ENCODE peak calls at places on chromosome 17, in seven cellular contexts. L, X, H, P, T, W and S are unnamed samples.

GRCh38 chr17:55421179-55421934 is at the start of gene MMD:
- DNase-seq in L (peak), H (peak), P (peak), T (no peak), X (peak), W (no peak), S (no peak)

GRCh38 chr17:40094874-40095273 is 5.5 kb downstream of the NR1D1 start:
- DNase-seq in L (no peak), T (no peak), X (no peak), P (no peak), H (no peak), W (no peak), S (no peak)

GRCh38 chr17:58047751-58048150 is 35.5 kb upstream of the DYNLL2 start:
- DNase-seq in H (no peak), L (no peak), X (no peak), W (no peak), T (no peak), P (no peak), S (no peak)

GRCh38 chr17:51997723-51998122 is 160.8 kb downstream of the CA10 start:
- DNase-seq in X (no peak), H (no peak), W (no peak), T (no peak), P (no peak), L (no peak), S (no peak)

GRCh38 chr17:57349533-57350227 is 93.4 kb downstream of the MSI2 start:
- DNase-seq in P (no peak), W (no peak), L (no peak), T (no peak), H (no peak), X (no peak), S (no peak)

GRCh38 chr17:55500103-55500502 is 11.1 kb downstream of the SMIM36 start:
- DNase-seq in P (no peak), T (no peak), H (no peak), X (no peak), L (no peak), W (no peak), S (no peak)

GRCh38 chr17:72677714-72678390 is 414.6 kb downstream of the SLC39A11 start:
- DNase-seq in L (no peak), W (no peak), X (no peak), T (no peak), P (no peak), H (no peak), S (no peak)

GRCh38 chr17:57506253-57506911 is 238.7 kb downstream of the CCDC182 start:
- DNase-seq in P (no peak), L (no peak), X (no peak), W (no peak), H (no peak), T (no peak), S (no peak)

GRCh38 chr17:68036304-68037147 is 991 bp downstream of the KPNA2 start:
- DNase-seq in T (no peak), W (no peak), P (no peak), L (no peak), X (no peak), H (no peak), S (no peak)

GRCh38 chr17:56447166-56447565 is 146.3 kb upstream of the NOG start:
- DNase-seq in L (no peak), T (no peak), W (no peak), X (no peak), P (no peak), H (no peak), S (no peak)

GRCh38 chr17:40612510-40613244 is 34.9 kb downstream of the SMARCE1 start:
- DNase-seq in T (no peak), W (peak), H (no peak), P (no peak), L (no peak), X (peak), S (no peak)

GRCh38 chr17:59355695-59356323 is 24.4 kb downstream of the YPEL2 start:
- DNase-seq in L (no peak), X (no peak), P (no peak), W (no peak), H (no peak), T (no peak), S (no peak)

GRCh38 chr17:36545093-36545464 is 360 bp downstream of the GGNBP2 start:
- DNase-seq in L (no peak), W (no peak), P (no peak), X (no peak), T (no peak), H (peak), S (no peak)

GRCh38 chr17:49570540-49571242 is 5.0 kb upstream of the NXPH3 start:
- DNase-seq in P (no peak), H (no peak), W (no peak), T (no peak), X (no peak), L (no peak), S (no peak)

GRCh38 chr17:49567104-49567521 is 8.6 kb upstream of the NXPH3 start:
- DNase-seq in W (no peak), H (no peak), X (no peak), T (no peak), L (no peak), P (no peak), S (no peak)

GRCh38 chr17:49566668-49567071 is 9.0 kb upstream of the NXPH3 start:
- DNase-seq in H (no peak), L (no peak), P (peak), W (no peak), X (no peak), T (no peak), S (no peak)

GRCh38 chr17:49565948-49566491 is 9.7 kb upstream of the NXPH3 start:
- DNase-seq in X (peak), W (no peak), L (no peak), H (no peak), T (peak), P (peak), S (no peak)

GRCh38 chr17:49567871-49568694 is 7.6 kb upstream of the NXPH3 start:
- DNase-seq in H (peak), W (peak), T (peak), P (peak), L (peak), X (peak), S (peak)
- H3K27ac ChIP-seq in H (peak), W (no peak), T (peak), P (peak), L (no peak), X (peak), S (peak)

DNA sequence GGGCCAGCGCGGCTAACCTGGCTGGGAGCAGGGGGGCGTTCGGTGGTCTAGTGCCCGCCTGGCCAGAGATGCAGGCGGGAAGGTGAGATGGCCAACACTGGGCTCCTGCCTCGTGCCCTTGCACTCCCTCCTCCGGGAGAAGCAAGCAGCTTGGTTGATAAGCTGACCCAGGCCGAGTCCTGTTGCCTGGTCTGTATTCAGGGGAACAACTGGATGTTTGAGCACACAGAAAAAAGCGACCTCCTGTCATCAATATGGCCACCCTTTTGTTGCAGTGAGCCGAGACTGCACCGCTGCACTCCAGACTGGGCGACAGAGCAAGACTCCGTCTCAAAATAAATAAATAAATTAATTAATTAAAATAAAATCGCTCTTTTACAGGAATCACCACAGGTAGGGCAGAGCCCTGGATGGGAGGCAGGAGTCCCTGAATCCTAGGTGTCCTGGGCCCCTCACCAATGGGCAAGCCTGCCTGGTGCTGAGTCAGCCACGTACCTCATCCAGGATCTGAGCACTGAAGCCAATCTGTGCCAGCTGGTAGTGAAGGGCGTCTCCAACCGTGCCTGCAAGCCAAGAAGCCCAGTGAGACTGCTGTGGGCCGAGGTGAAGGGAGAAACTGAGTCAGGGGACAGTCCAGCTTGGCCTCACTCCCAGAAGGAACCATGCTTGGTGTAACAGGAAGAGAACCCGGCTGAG is 31.8 kb downstream of the HASPIN start:
- DNase-seq in W (no peak), H (no peak), P (no peak), X (no peak), L (no peak), T (no peak), S (no peak)
- H3K27ac ChIP-seq in W (peak), H (no peak), P (no peak), X (peak), L (peak), T (no peak), S (no peak)

DNA sequence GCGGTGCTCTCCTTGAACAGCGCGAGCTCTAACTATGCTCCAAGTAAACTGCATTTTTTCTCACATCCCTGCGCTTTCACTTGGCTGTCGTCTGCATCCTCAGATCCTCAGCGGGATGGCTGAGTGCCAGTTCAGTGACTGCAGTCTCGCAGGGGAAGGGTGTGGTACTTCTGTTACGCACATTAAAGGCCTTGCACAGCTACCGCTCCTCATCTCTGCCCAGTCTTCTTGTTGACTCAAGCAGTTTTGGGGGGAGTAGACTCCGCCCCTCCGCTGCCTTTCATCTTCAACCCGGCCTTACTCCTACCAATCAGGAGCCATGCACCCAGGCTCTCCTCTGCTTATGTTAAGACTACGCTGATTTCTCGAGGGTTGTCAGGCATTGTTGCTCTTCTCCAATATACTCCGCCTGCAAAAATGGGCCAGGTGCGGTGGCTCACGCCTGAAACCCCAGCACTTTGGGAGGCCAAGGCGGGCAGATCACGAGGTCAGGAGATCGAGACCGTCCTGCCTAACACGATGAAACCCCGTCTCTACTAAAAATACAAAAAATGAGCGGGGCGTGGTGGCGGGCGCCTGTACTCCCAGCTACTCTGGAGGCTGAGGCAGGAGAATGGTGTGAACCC is 10.0 kb downstream of the ATP5PD start:
- DNase-seq in X (peak), P (peak), H (peak), W (peak), T (peak), L (peak), S (no peak)
- H3K27ac ChIP-seq in X (peak), P (peak), H (peak), W (peak), T (no peak), L (peak), S (peak)

DNA sequence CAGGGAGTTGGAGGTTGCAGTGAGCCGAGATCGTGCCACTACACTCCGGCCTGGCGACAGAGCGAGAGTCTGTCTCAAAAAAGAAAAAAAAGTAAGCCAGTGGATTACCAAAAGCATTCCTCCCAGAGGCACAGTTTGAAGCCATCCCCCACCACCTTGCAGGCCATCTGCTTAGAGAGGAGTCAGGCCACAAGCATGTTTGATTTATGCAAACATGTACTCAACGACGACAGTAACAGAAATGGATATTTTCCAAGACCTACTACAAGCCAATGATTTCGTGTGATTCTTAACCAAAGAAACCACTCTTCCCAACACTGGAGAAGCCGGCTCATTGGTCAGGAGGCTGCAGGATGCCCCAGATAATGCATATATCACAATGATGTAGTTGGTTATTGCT is 34.8 kb downstream of the MYH13 start:
- DNase-seq in W (no peak), L (no peak), X (no peak), H (no peak), T (no peak), P (no peak), S (no peak)
- H3K27ac ChIP-seq in W (no peak), L (no peak), X (no peak), H (no peak), T (no peak), P (no peak), S (no peak)

GRCh38 chr17:80035687-80035936 is at the start of gene TBC1D16:
- DNase-seq in X (no peak), L (no peak), T (no peak), W (no peak), H (no peak), P (no peak), S (no peak)
- H3K27ac ChIP-seq in X (peak), L (peak), T (peak), W (no peak), H (peak), P (peak), S (peak)

DNA sequence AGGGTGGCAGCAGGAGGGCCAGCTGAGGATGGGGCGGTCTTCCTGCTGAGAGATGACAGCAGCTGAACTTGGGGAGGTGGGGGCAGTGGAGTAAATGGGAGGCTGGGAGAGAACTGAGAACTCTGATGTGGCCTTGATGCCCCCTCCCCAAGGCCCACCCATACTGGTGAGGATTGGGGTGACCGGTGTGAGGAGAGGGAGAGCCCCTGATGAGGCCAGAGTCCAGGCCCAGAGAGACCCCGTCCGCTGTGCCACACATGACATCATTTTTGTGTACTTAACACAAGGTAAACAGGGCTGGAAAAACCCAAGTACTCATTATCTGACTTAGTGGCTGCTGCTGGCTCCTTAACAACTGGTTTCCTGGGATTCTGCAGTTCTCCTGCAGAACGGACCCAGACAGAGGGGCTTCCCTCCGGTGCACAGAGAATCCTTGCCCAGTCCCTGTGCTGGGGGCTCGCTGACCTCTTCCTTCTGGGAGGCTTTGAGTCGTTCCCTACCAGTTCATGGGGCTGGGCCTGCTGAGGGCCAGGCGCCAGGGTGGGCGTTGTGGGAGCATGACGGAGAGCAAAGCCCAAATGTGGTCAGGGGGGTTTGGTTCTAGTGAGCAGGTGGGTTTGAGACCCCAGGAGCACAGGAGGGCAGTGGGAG is 207.6 kb downstream of the RAB11FIP4 start:
- DNase-seq in W (no peak), X (no peak), L (no peak), P (no peak), T (no peak), H (no peak), S (no peak)
- H3K27ac ChIP-seq in W (no peak), X (no peak), L (no peak), P (no peak), T (no peak), H (peak), S (no peak)